ENCODE peak calls at places on chromosomes 1 and 21, in seven cellular contexts. One of them, this sample, is unnamed.

GRCh38 chr1:226635456-226635941 is 86.9 kb downstream of the STUM start:
- DNase-seq in activated CD4-positive, alpha-beta T cell treated with anti-CD3 and anti-CD28 coated beads for 4 hours: peak
- DNase-seq in stimulated activated naive B cell treated with anti-CD40 and anti-IgM and Interleukin-4, amounts not matched to agents 10 μg/mL and 1 μg/mL and 100 μg/mL, for 72 hours: no peak
- DNase-seq in ovary: peak
- DNase-seq in ELR: no peak
- DNase-seq in NCI-H345: no peak
- DNase-seq in psoas muscle: no peak
- DNase-seq in this sample: no peak

GRCh38 chr21:26835027-26835713 is 10.0 kb downstream of the ADAMTS1 start:
- DNase-seq in activated CD4-positive, alpha-beta T cell treated with anti-CD3 and anti-CD28 coated beads for 4 hours: no peak
- DNase-seq in stimulated activated naive B cell treated with anti-CD40 and anti-IgM and Interleukin-4, amounts not matched to agents 10 μg/mL and 1 μg/mL and 100 μg/mL, for 72 hours: no peak
- DNase-seq in ovary: peak
- DNase-seq in ELR: peak
- DNase-seq in NCI-H345: no peak
- DNase-seq in psoas muscle: no peak
- DNase-seq in this sample: no peak

GRCh38 chr1:50109647-50110075 is 941 bp downstream of the ELAVL4 start:
- DNase-seq in activated CD4-positive, alpha-beta T cell treated with anti-CD3 and anti-CD28 coated beads for 4 hours: no peak
- DNase-seq in stimulated activated naive B cell treated with anti-CD40 and anti-IgM and Interleukin-4, amounts not matched to agents 10 μg/mL and 1 μg/mL and 100 μg/mL, for 72 hours: no peak
- DNase-seq in ovary: no peak
- DNase-seq in ELR: no peak
- DNase-seq in NCI-H345: peak
- DNase-seq in psoas muscle: no peak
- DNase-seq in this sample: no peak

GRCh38 chr21:17554619-17555472 is 42.0 kb downstream of the CXADR start:
- DNase-seq in activated CD4-positive, alpha-beta T cell treated with anti-CD3 and anti-CD28 coated beads for 4 hours: no peak
- DNase-seq in stimulated activated naive B cell treated with anti-CD40 and anti-IgM and Interleukin-4, amounts not matched to agents 10 μg/mL and 1 μg/mL and 100 μg/mL, for 72 hours: no peak
- DNase-seq in ovary: no peak
- DNase-seq in ELR: peak
- DNase-seq in NCI-H345: no peak
- DNase-seq in psoas muscle: no peak
- DNase-seq in this sample: no peak

GRCh38 chr1:79304131-79304530 is 297.6 kb upstream of the ADGRL4 start:
- DNase-seq in activated CD4-positive, alpha-beta T cell treated with anti-CD3 and anti-CD28 coated beads for 4 hours: no peak
- DNase-seq in stimulated activated naive B cell treated with anti-CD40 and anti-IgM and Interleukin-4, amounts not matched to agents 10 μg/mL and 1 μg/mL and 100 μg/mL, for 72 hours: no peak
- DNase-seq in ovary: no peak
- DNase-seq in ELR: peak
- DNase-seq in NCI-H345: no peak
- DNase-seq in psoas muscle: no peak
- DNase-seq in this sample: no peak

GRCh38 chr1:160219062-160219929 is 14.1 kb downstream of the PEA15 start:
- DNase-seq in activated CD4-positive, alpha-beta T cell treated with anti-CD3 and anti-CD28 coated beads for 4 hours: no peak
- DNase-seq in stimulated activated naive B cell treated with anti-CD40 and anti-IgM and Interleukin-4, amounts not matched to agents 10 μg/mL and 1 μg/mL and 100 μg/mL, for 72 hours: no peak
- DNase-seq in ovary: peak
- DNase-seq in ELR: peak
- DNase-seq in NCI-H345: peak
- DNase-seq in psoas muscle: peak
- DNase-seq in this sample: peak

GRCh38 chr1:173603056-173603591 is at the start of gene SLC9C2:
- DNase-seq in activated CD4-positive, alpha-beta T cell treated with anti-CD3 and anti-CD28 coated beads for 4 hours: no peak
- DNase-seq in stimulated activated naive B cell treated with anti-CD40 and anti-IgM and Interleukin-4, amounts not matched to agents 10 μg/mL and 1 μg/mL and 100 μg/mL, for 72 hours: no peak
- DNase-seq in ovary: peak
- DNase-seq in ELR: no peak
- DNase-seq in NCI-H345: no peak
- DNase-seq in psoas muscle: no peak
- DNase-seq in this sample: no peak

GRCh38 chr1:197859024-197859423 is 43.4 kb upstream of the C1orf53 start:
- DNase-seq in activated CD4-positive, alpha-beta T cell treated with anti-CD3 and anti-CD28 coated beads for 4 hours: no peak
- DNase-seq in stimulated activated naive B cell treated with anti-CD40 and anti-IgM and Interleukin-4, amounts not matched to agents 10 μg/mL and 1 μg/mL and 100 μg/mL, for 72 hours: no peak
- DNase-seq in ovary: no peak
- DNase-seq in ELR: no peak
- DNase-seq in NCI-H345: no peak
- DNase-seq in psoas muscle: no peak
- DNase-seq in this sample: no peak

GRCh38 chr21:26405071-26405470 is 168.0 kb downstream of the CYYR1 start:
- DNase-seq in activated CD4-positive, alpha-beta T cell treated with anti-CD3 and anti-CD28 coated beads for 4 hours: no peak
- DNase-seq in stimulated activated naive B cell treated with anti-CD40 and anti-IgM and Interleukin-4, amounts not matched to agents 10 μg/mL and 1 μg/mL and 100 μg/mL, for 72 hours: no peak
- DNase-seq in ovary: no peak
- DNase-seq in ELR: peak
- DNase-seq in NCI-H345: no peak
- DNase-seq in psoas muscle: no peak
- DNase-seq in this sample: peak

GRCh38 chr1:38667626-38668025 is 191.9 kb downstream of the RRAGC start:
- DNase-seq in activated CD4-positive, alpha-beta T cell treated with anti-CD3 and anti-CD28 coated beads for 4 hours: no peak
- DNase-seq in stimulated activated naive B cell treated with anti-CD40 and anti-IgM and Interleukin-4, amounts not matched to agents 10 μg/mL and 1 μg/mL and 100 μg/mL, for 72 hours: no peak
- DNase-seq in ovary: no peak
- DNase-seq in ELR: no peak
- DNase-seq in NCI-H345: no peak
- DNase-seq in psoas muscle: no peak
- DNase-seq in this sample: no peak

GRCh38 chr1:21334214-21335087 is 44.2 kb upstream of the ECE1 start:
- DNase-seq in activated CD4-positive, alpha-beta T cell treated with anti-CD3 and anti-CD28 coated beads for 4 hours: peak
- DNase-seq in stimulated activated naive B cell treated with anti-CD40 and anti-IgM and Interleukin-4, amounts not matched to agents 10 μg/mL and 1 μg/mL and 100 μg/mL, for 72 hours: peak
- DNase-seq in ovary: peak
- DNase-seq in ELR: peak
- DNase-seq in NCI-H345: no peak
- DNase-seq in psoas muscle: peak
- DNase-seq in this sample: peak